ENCODE peak calls at places on chromosomes 3 and 15, in six cellular contexts. P is COR-L47; N is stimulated activated CD4-positive, alpha-beta T cell treated with anti-CD3 and anti-CD28 coated beads, TNF-alpha, amount 100 ng/mL, for 4 hours; G is DMS79; A is omental fat pad; J is AG08395. D is an unnamed sample.

GRCh38 chr3:33746412-33747116 is 28.5 kb upstream of the CLASP2 start:
- DNase-seq in P (no peak), N (no peak), G (no peak), A (no peak), J (no peak), D (no peak)

GRCh38 chr15:45457215-45457614 is 65.3 kb downstream of the SLC30A4 start:
- DNase-seq in P (no peak), N (no peak), G (no peak), A (no peak), J (no peak), D (peak)

GRCh38 chr3:164194842-164195241 is 883.5 kb downstream of the SI start:
- DNase-seq in P (no peak), N (no peak), G (no peak), A (no peak), J (no peak), D (peak)

GRCh38 chr15:26971303-26972018 is 480 bp downstream of the GABRG3 start:
- DNase-seq in P (peak), N (no peak), G (no peak), A (no peak), J (no peak), D (no peak)

GRCh38 chr3:52064561-52064960 is 8.2 kb upstream of the DUSP7 start:
- DNase-seq in P (no peak), N (no peak), G (no peak), A (no peak), J (no peak), D (no peak)

GRCh38 chr3:129224984-129225393 is 24.4 kb upstream of the COPG1 start:
- DNase-seq in P (peak), N (no peak), G (no peak), A (no peak), J (peak), D (peak)

GRCh38 chr3:160956785-160957184 is 148.4 kb downstream of the B3GALNT1 start:
- DNase-seq in P (no peak), N (no peak), G (no peak), A (no peak), J (peak), D (peak)

GRCh38 chr3:63076357-63076756 is 201.1 kb upstream of the CADPS start:
- DNase-seq in P (no peak), N (no peak), G (no peak), A (no peak), J (no peak), D (peak)

GRCh38 chr15:47301481-47301880 is 415.8 kb upstream of the SEMA6D start:
- DNase-seq in P (peak), N (no peak), G (no peak), A (no peak), J (no peak), D (peak)

GRCh38 chr3:185661772-185662171 is 75.7 kb downstream of the SENP2 start:
- DNase-seq in P (no peak), N (no peak), G (no peak), A (no peak), J (no peak), D (no peak)

GRCh38 chr3:10552631-10552943 is 47.2 kb upstream of the ATP2B2 start:
- DNase-seq in P (no peak), N (no peak), G (no peak), A (no peak), J (no peak), D (no peak)

GRCh38 chr3:73255609-73256029 is 194.2 kb downstream of the EBLN2 start:
- DNase-seq in P (peak), N (no peak), G (no peak), A (peak), J (peak), D (peak)

GRCh38 chr15:20358781-20359414 is 182.7 kb downstream of the GOLGA6L6 start:
- DNase-seq in P (no peak), N (no peak), G (no peak), A (no peak), J (no peak), D (no peak)

GRCh38 chr3:23244642-23245041 is 41.5 kb downstream of the UBE2E2 start:
- DNase-seq in P (no peak), N (no peak), G (no peak), A (no peak), J (no peak), D (no peak)

GRCh38 chr3:25021816-25022215 is 406.2 kb upstream of the RARB start:
- DNase-seq in P (no peak), N (no peak), G (no peak), A (no peak), J (peak), D (peak)

GRCh38 chr3:50242778-50243551 is 7.0 kb downstream of the GNAI2 start:
- DNase-seq in P (no peak), N (no peak), G (no peak), A (no peak), J (no peak), D (no peak)

GRCh38 chr3:30473374-30474051 is 132.9 kb upstream of the TGFBR2 start:
- DNase-seq in P (no peak), N (no peak), G (no peak), A (no peak), J (peak), D (no peak)

GRCh38 chr3:78645628-78646310 is 1122.0 kb downstream of the ROBO1 start:
- DNase-seq in P (peak), N (no peak), G (no peak), A (no peak), J (peak), D (peak)

GRCh38 chr3:5123937-5124336 is 1.8 kb downstream of the ARL8B start:
- DNase-seq in P (no peak), N (no peak), G (no peak), A (no peak), J (no peak), D (no peak)

GRCh38 chr3:133938770-133939495 is 43.3 kb upstream of the RAB6B start:
- DNase-seq in P (no peak), N (no peak), G (no peak), A (no peak), J (no peak), D (peak)

GRCh38 chr3:185828755-185829154 is 3.9 kb upstream of the IGF2BP2 start:
- DNase-seq in P (no peak), N (no peak), G (no peak), A (no peak), J (no peak), D (no peak)

GRCh38 chr3:123383101-123384053 is 65.5 kb downstream of the ADCY5 start:
- DNase-seq in P (no peak), N (no peak), G (no peak), A (no peak), J (peak), D (no peak)

GRCh38 chr3:134905647-134905935 is 110.5 kb downstream of the EPHB1 start:
- DNase-seq in P (no peak), N (no peak), G (no peak), A (no peak), J (no peak), D (no peak)

GRCh38 chr3:47250309-47251060 is 32.1 kb downstream of the KIF9 start:
- DNase-seq in P (peak), N (no peak), G (no peak), A (no peak), J (peak), D (no peak)

GRCh38 chr3:122975924-122976293 is 51.7 kb downstream of the SEMA5B start:
- DNase-seq in P (no peak), N (no peak), G (no peak), A (no peak), J (no peak), D (no peak)

GRCh38 chr3:141542202-141542959 is 55.6 kb downstream of the RASA2 start:
- DNase-seq in P (no peak), N (no peak), G (no peak), A (no peak), J (no peak), D (no peak)

GRCh38 chr3:195352895-195353488 is 82.0 kb upstream of the XXYLT1 start:
- DNase-seq in P (no peak), N (no peak), G (no peak), A (no peak), J (peak), D (peak)

GRCh38 chr15:66741646-66742045 is 39.6 kb downstream of the SMAD6 start:
- DNase-seq in P (no peak), N (no peak), G (no peak), A (no peak), J (no peak), D (no peak)

GRCh38 chr3:153503873-153504272 is 341.8 kb downstream of the RAP2B start:
- DNase-seq in P (no peak), N (no peak), G (no peak), A (no peak), J (no peak), D (no peak)

GRCh38 chr3:15783361-15783969 is 14.3 kb downstream of the ANKRD28 start:
- DNase-seq in P (no peak), N (no peak), G (no peak), A (no peak), J (no peak), D (no peak)

GRCh38 chr3:12170207-12170606 is 11.5 kb upstream of the TIMP4 start:
- DNase-seq in P (no peak), N (no peak), G (no peak), A (no peak), J (peak), D (no peak)

GRCh38 chr3:11509175-11510000 is 134.3 kb downstream of the VGLL4 start:
- DNase-seq in P (no peak), N (no peak), G (peak), A (no peak), J (peak), D (peak)

GRCh38 chr3:192923731-192924130 is 6.1 kb upstream of the MB21D2 start:
- DNase-seq in P (no peak), N (no peak), G (no peak), A (no peak), J (no peak), D (no peak)

GRCh38 chr3:37694236-37694635 is 167.4 kb upstream of the CTDSPL start:
- DNase-seq in P (peak), N (no peak), G (no peak), A (no peak), J (no peak), D (peak)

GRCh38 chr15:64051645-64052259 is 5.5 kb upstream of the DAPK2 start:
- DNase-seq in P (no peak), N (no peak), G (no peak), A (no peak), J (no peak), D (no peak)

GRCh38 chr15:100043069-100043641 is 298.6 kb downstream of the ADAMTS17 start:
- DNase-seq in P (no peak), N (no peak), G (no peak), A (no peak), J (peak), D (no peak)

D was measured in NCI-H69.